ENCODE peak calls at places on chromosomes 5 and 9, in ten cellular contexts. Y is upper lobe of left lung, S is left ventricle myocardium inferior, Z is ovary, V is NB4, U is GM23338, C is foreskin fibroblast, A is cardiac fibroblast, L is cardiac muscle cell, W is GM12865. H is an unnamed sample.

GRCh38 chr9:129121483-129121882 is 10.3 kb downstream of the PTPA start:
- DNase-seq in Y (no peak), S (no peak), Z (no peak), V (no peak), U (no peak), C (peak), A (peak), L (no peak), W (no peak), H (no peak)

GRCh38 chr5:77449277-77449676 is 42.8 kb downstream of the WDR41 start:
- DNase-seq in Y (no peak), S (no peak), Z (no peak), V (peak), U (no peak), C (no peak), A (no peak), L (no peak), W (no peak), H (no peak)

GRCh38 chr9:98971168-98971914 is 27.6 kb downstream of the COL15A1 start:
- DNase-seq in Y (no peak), S (no peak), Z (no peak), V (peak), U (no peak), C (peak), A (peak), L (peak), W (no peak), H (no peak)

GRCh38 chr9:35341585-35341984 is 148.3 kb upstream of the RUSC2 start:
- DNase-seq in Y (no peak), S (peak), Z (peak), V (peak), U (peak), C (peak), A (peak), L (peak), W (peak), H (no peak)

GRCh38 chr9:126514037-126514821 is 99.5 kb upstream of the LMX1B start:
- DNase-seq in Y (peak), S (peak), Z (peak), V (peak), U (peak), C (peak), A (peak), L (peak), W (no peak), H (peak)

GRCh38 chr9:99513441-99514112 is 291.5 kb downstream of the SEC61B start:
- DNase-seq in Y (no peak), S (no peak), Z (no peak), V (no peak), U (no peak), C (no peak), A (no peak), L (no peak), W (peak), H (no peak)

GRCh38 chr9:20200900-20201495 is 412.2 kb upstream of the SLC24A2 start:
- DNase-seq in Y (no peak), S (no peak), Z (no peak), V (no peak), U (no peak), C (peak), A (no peak), L (no peak), W (no peak), H (no peak)

GRCh38 chr5:73218552-73219171 is 45.7 kb downstream of the TMEM174 start:
- DNase-seq in Y (no peak), S (no peak), Z (no peak), V (peak), U (peak), C (peak), A (peak), L (no peak), W (no peak), H (no peak)

GRCh38 chr9:37840560-37841194 is 40.1 kb downstream of the DCAF10 start:
- DNase-seq in Y (no peak), S (no peak), Z (no peak), V (peak), U (no peak), C (peak), A (peak), L (no peak), W (no peak), H (no peak)

GRCh38 chr9:99037768-99038167 is 67.1 kb upstream of the TGFBR1 start:
- DNase-seq in Y (no peak), S (no peak), Z (no peak), V (no peak), U (no peak), C (no peak), A (no peak), L (no peak), W (no peak), H (no peak)

GRCh38 chr9:96052703-96053102 is 177.2 kb downstream of the ERCC6L2 start:
- DNase-seq in Y (no peak), S (no peak), Z (no peak), V (no peak), U (no peak), C (no peak), A (no peak), L (no peak), W (no peak), H (no peak)

GRCh38 chr9:123107639-123108285 is 74.3 kb downstream of the GPR21 start:
- DNase-seq in Y (no peak), S (no peak), Z (no peak), V (no peak), U (peak), C (no peak), A (no peak), L (no peak), W (no peak), H (no peak)

GRCh38 chr5:181187500-181188213 is 17.3 kb downstream of the TRIM7 start:
- DNase-seq in Y (peak), S (peak), Z (peak), V (peak), U (peak), C (peak), A (peak), L (peak), W (peak), H (peak)

GRCh38 chr5:78610163-78610583 is 38.4 kb downstream of the LHFPL2 start:
- DNase-seq in Y (no peak), S (no peak), Z (no peak), V (no peak), U (no peak), C (peak), A (peak), L (no peak), W (no peak), H (no peak)

GRCh38 chr5:57665146-57665936 is 182.7 kb upstream of the ACTBL2 start:
- DNase-seq in Y (no peak), S (no peak), Z (no peak), V (no peak), U (no peak), C (no peak), A (no peak), L (no peak), W (no peak), H (no peak)

GRCh38 chr9:534886-535285 is 306.6 kb upstream of the DMRT1 start:
- DNase-seq in Y (no peak), S (peak), Z (no peak), V (no peak), U (no peak), C (no peak), A (no peak), L (no peak), W (no peak), H (no peak)

GRCh38 chr5:136058031-136058971 is 29.5 kb downstream of the TGFBI start:
- DNase-seq in Y (no peak), S (peak), Z (peak), V (peak), U (peak), C (peak), A (peak), L (no peak), W (no peak), H (no peak)

GRCh38 chr5:41856644-41857491 is 13.4 kb downstream of the OXCT1 start:
- DNase-seq in Y (no peak), S (no peak), Z (peak), V (peak), U (peak), C (peak), A (peak), L (peak), W (peak), H (peak)

DNA sequence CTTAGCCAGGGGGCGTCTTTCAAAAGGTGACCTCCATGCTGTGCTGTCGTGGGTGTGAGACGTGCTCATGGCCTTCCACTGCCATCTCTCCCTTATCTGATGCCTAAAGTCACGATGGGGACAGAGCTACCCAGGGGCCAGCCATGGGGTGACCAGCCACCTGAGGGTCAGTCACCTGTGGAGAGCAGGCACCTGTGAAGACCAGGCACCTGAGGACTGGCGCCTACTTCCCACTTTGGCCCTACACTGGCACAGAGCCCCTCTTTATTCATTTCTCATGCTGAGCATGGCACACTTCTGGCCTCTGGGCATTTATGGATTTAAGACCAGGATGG is 6.4 kb upstream of the EXOC3 start:
- DNase-seq in Y (no peak), S (no peak), Z (no peak), V (no peak), U (no peak), C (no peak), A (no peak), L (no peak), W (no peak), H (no peak)
- TF ChIP-seq CTCF in Y (no peak), S (no peak), Z (no peak), V (no peak), U (no peak), C (no peak), A (no peak), L (no peak), W (no peak), H (no peak)

GRCh38 chr9:29830815-29831214 is 2257.5 kb upstream of the C9orf72 start:
- DNase-seq in Y (no peak), S (no peak), Z (no peak), V (peak), U (peak), C (no peak), A (peak), L (peak), W (no peak), H (no peak)
- TF ChIP-seq CTCF in Y (peak), S (no peak), Z (no peak), V (peak), U (peak), C (no peak), A (peak), L (no peak), W (peak), H (peak)

GRCh38 chr5:132281856-132282614 is 12.2 kb upstream of the SLC22A4 start:
- DNase-seq in Y (no peak), S (no peak), Z (no peak), V (no peak), U (no peak), C (no peak), A (no peak), L (no peak), W (no peak), H (no peak)
- TF ChIP-seq CTCF in Y (no peak), S (no peak), Z (no peak), V (no peak), U (peak), C (no peak), A (no peak), L (no peak), W (no peak), H (no peak)

GRCh38 chr5:140564196-140565023 is at the start of the genes APBB3 and SLC35A4:
- DNase-seq in Y (peak), S (peak), Z (peak), V (peak), U (peak), C (peak), A (peak), L (peak), W (peak), H (peak)
- TF ChIP-seq CTCF in Y (no peak), S (no peak), Z (no peak), V (no peak), U (no peak), C (no peak), A (no peak), L (no peak), W (no peak), H (no peak)

DNA sequence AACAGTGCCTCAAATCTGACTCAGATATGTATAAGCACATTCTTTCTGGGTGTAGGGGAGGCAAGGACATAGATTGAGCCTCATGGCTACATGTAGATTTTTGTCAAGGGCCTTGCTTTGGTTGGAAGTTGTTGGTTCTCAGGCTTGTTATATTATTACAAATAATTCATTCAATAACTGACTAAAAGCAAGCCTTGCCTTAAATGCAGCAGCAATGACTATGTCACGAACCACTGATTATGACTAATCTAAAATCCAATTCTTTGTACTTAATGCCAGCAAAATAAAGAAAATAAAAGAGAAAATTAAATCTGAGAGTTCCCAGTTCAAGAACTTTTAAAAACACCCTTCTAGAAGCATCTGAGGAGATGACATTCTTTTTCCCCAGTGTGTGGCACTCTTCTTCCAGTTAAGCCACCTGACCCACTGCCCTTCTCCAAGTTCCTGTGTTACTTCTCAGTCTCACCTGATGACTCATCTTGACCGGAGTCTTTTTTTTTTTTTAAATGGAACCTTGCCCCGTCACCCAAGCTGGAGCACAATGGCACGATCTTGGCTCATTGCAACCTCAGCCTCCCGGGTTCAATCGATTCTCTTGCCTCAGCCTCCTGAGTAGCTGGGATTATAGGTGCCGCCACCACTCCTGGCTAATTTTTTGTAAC is 223.9 kb upstream of the DAB2 start:
- DNase-seq in Y (no peak), S (no peak), Z (no peak), V (peak), U (peak), C (peak), A (peak), L (no peak), W (peak), H (no peak)
- TF ChIP-seq CTCF in Y (no peak), S (no peak), Z (no peak), V (no peak), U (peak), C (no peak), A (no peak), L (no peak), W (no peak), H (no peak)

GRCh38 chr5:176529824-176530195 is 7.4 kb downstream of the RNF44 start:
- DNase-seq in Y (no peak), S (no peak), Z (no peak), V (no peak), U (no peak), C (no peak), A (no peak), L (no peak), W (peak), H (no peak)

GRCh38 chr5:176528301-176528700 is 8.9 kb downstream of the RNF44 start:
- DNase-seq in Y (no peak), S (no peak), Z (no peak), V (no peak), U (no peak), C (no peak), A (no peak), L (no peak), W (no peak), H (no peak)

GRCh38 chr5:176527246-176528222 is 9.7 kb downstream of the RNF44 start:
- DNase-seq in Y (no peak), S (no peak), Z (no peak), V (no peak), U (no peak), C (no peak), A (no peak), L (no peak), W (no peak), H (no peak)

GRCh38 chr5:176529116-176529823 is 7.9 kb downstream of the RNF44 start:
- DNase-seq in Y (no peak), S (no peak), Z (no peak), V (no peak), U (no peak), C (no peak), A (no peak), L (no peak), W (no peak), H (no peak)

GRCh38 chr5:176528761-176529115 is 8.5 kb downstream of the RNF44 start:
- DNase-seq in Y (no peak), S (no peak), Z (no peak), V (no peak), U (no peak), C (no peak), A (no peak), L (no peak), W (no peak), H (no peak)
- TF ChIP-seq CTCF in Y (no peak), S (no peak), Z (no peak), V (no peak), U (no peak), C (no peak), A (no peak), L (no peak), W (no peak), H (no peak)

GRCh38 chr5:82265052-82265451 is 13.1 kb downstream of the RPS23 start:
- DNase-seq in Y (no peak), S (no peak), Z (no peak), V (no peak), U (no peak), C (peak), A (no peak), L (no peak), W (no peak), H (no peak)

GRCh38 chr5:82257247-82257646 is 20.9 kb downstream of the RPS23 start:
- DNase-seq in Y (no peak), S (no peak), Z (no peak), V (no peak), U (peak), C (no peak), A (no peak), L (no peak), W (no peak), H (no peak)

GRCh38 chr5:82257729-82258128 is 20.4 kb downstream of the RPS23 start:
- DNase-seq in Y (no peak), S (no peak), Z (no peak), V (no peak), U (peak), C (no peak), A (no peak), L (no peak), W (no peak), H (no peak)

GRCh38 chr5:82255844-82256243 is 22.3 kb downstream of the RPS23 start:
- DNase-seq in Y (no peak), S (no peak), Z (no peak), V (no peak), U (no peak), C (no peak), A (no peak), L (no peak), W (no peak), H (no peak)

GRCh38 chr5:82259172-82259800 is 18.9 kb downstream of the RPS23 start:
- DNase-seq in Y (no peak), S (no peak), Z (no peak), V (peak), U (peak), C (peak), A (peak), L (peak), W (no peak), H (no peak)
- TF ChIP-seq CTCF in Y (no peak), S (peak), Z (no peak), V (peak), U (peak), C (peak), A (peak), L (peak), W (peak), H (no peak)

DNA sequence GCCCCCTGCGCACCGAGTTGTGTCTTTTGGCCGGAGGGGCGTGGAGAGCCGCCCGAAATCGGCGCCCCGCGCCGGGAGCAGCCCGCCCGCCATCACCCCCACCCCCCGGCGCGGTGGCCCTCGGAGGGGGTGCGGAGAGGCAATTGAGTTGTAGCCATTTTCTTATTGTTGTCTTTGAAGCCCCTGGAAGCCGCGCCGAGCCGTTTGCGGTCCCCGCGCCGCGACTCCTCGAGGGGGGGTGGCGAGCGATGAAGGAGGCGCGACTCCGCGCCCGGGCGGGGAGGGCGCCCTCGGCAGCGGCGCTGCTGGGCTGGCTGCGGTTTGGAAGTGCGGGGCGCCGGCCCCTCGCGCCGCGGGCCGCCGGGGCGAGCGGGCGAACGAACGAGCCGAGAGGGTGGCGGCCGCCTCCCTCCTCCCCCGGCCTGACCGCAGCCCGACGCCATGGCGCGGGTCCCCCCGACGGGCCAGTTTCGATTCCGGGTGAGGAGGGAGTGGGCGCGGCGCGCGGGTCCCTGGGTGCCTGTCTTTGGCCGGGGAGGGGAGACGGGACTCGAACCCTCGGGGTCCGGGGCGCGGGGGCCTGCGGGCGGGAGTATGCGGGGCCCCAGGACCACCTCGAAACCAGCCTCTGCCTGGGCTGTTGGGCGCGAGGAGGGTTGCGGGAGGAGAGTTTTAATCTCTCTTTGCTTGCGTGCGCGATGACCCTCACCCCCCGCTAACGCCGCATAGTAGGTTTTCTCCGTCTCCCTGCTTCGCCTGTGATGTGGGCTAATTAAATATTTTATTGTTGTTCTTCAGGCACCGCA is 1.3 kb downstream of the TLE4 start:
- DNase-seq in Y (peak), S (peak), Z (peak), V (peak), U (peak), C (peak), A (no peak), L (peak), W (peak), H (peak)
- TF ChIP-seq CTCF in Y (no peak), S (no peak), Z (no peak), V (no peak), U (no peak), C (no peak), A (no peak), L (no peak), W (no peak), H (no peak)

H was measured in mesothelial cell of epicardium.